ENCODE peak calls at places on chromosomes 5 and 9, in four cellular contexts. M is left colon; W is NCI-H2081; F is CD8-positive, alpha-beta memory T cell. D is an unnamed sample.
A peak's percentile ranks its signal among the peaks of the same experiment; 100 is the strongest.

GRCh38 chr9:127555830-127556820 is 56.0 kb upstream of the STXBP1 start:
- DNase-seq in F (peak; percentile 63), W (no peak), M (peak; percentile 65), D (no peak)

GRCh38 chr5:148469446-148470062 is 85.8 kb downstream of the FBXO38 start:
- DNase-seq in M (no peak), W (no peak), F (no peak), D (peak; percentile 73)

GRCh38 chr5:172305380-172305779 is 21.8 kb upstream of the UBTD2 start:
- DNase-seq in W (no peak), M (no peak), F (no peak), D (no peak)

GRCh38 chr5:164370841-164371240 is 865.4 kb downstream of the MAT2B start:
- DNase-seq in M (no peak), W (no peak), F (no peak), D (no peak)

GRCh38 chr9:131019387-131020239 is 10.6 kb downstream of the LAMC3 start:
- DNase-seq in F (no peak), W (peak; percentile 19), M (no peak), D (no peak)

GRCh38 chr9:93254806-93255519 is 71.0 kb downstream of the WNK2 start:
- DNase-seq in M (peak; percentile 3), W (no peak), F (peak; percentile 25), D (peak; percentile 52)

GRCh38 chr9:5073701-5074100 is 88.6 kb downstream of the JAK2 start:
- DNase-seq in M (no peak), F (no peak), W (no peak), D (no peak)

GRCh38 chr5:6405591-6405990 is 27.2 kb upstream of the MED10 start:
- DNase-seq in W (no peak), M (no peak), F (no peak), D (no peak)

GRCh38 chr5:76221311-76221710 is 138.1 kb downstream of the SV2C start:
- DNase-seq in W (no peak), M (no peak), F (no peak), D (no peak)

GRCh38 chr9:100567856-100568255 is 10.0 kb upstream of the CAVIN4 start:
- DNase-seq in W (no peak), F (no peak), M (no peak), D (no peak)

GRCh38 chr5:96708600-96708999 is 46.4 kb downstream of the CAST start:
- DNase-seq in M (no peak), W (no peak), F (no peak), D (no peak)

GRCh38 chr9:109329274-109330258 is 8.7 kb upstream of the EPB41L4B start:
- DNase-seq in M (peak; percentile 69), F (no peak), W (no peak), D (no peak)

GRCh38 chr9:121897140-121897539 is 196.0 kb downstream of the TTLL11 start:
- DNase-seq in M (no peak), W (no peak), F (no peak), D (no peak)

GRCh38 chr5:169656125-169656990 is 19.3 kb downstream of the DOCK2 start:
- DNase-seq in W (no peak), F (no peak), M (no peak), D (no peak)

GRCh38 chr9:109354190-109354589 is 33.3 kb upstream of the EPB41L4B start:
- DNase-seq in W (no peak), F (no peak), M (no peak), D (no peak)

GRCh38 chr5:23139338-23140171 is 286.4 kb upstream of the CDH12 start:
- DNase-seq in F (no peak), M (no peak), W (peak; percentile 40), D (peak; percentile 9)

GRCh38 chr9:101235105-101235866 is 149.5 kb downstream of the BAAT start:
- DNase-seq in F (no peak), W (peak; percentile 29), M (no peak), D (peak; percentile 33)

GRCh38 chr5:179188636-179189035 is 128.5 kb downstream of the ZNF354C start:
- DNase-seq in W (no peak), M (no peak), F (peak; percentile 19), D (no peak)

GRCh38 chr9:18608371-18608770 is 134.4 kb downstream of the ADAMTSL1 start:
- DNase-seq in M (no peak), F (no peak), W (no peak), D (no peak)

GRCh38 chr9:131278421-131279111 is 2.3 kb upstream of the FAM78A start:
- DNase-seq in F (peak; percentile 58), M (no peak), W (no peak), D (no peak)

GRCh38 chr9:98881836-98882568 is 61.7 kb upstream of the COL15A1 start:
- DNase-seq in M (no peak), W (no peak), F (no peak), D (no peak)

GRCh38 chr5:170468633-170469032 is 35.2 kb upstream of the KCNIP1 start:
- DNase-seq in M (no peak), W (no peak), F (no peak), D (no peak)

GRCh38 chr5:58800861-58801540 is 218.1 kb downstream of the RAB3C start:
- DNase-seq in M (no peak), W (no peak), F (no peak), D (no peak)

GRCh38 chr5:148732692-148733091 is 78.4 kb upstream of the HTR4 start:
- DNase-seq in M (no peak), F (no peak), W (no peak), D (no peak)

GRCh38 chr5:35083150-35083549 is 35.4 kb upstream of the AGXT2 start:
- DNase-seq in M (no peak), W (no peak), F (no peak), D (no peak)

GRCh38 chr9:126984969-126985368 is 70.4 kb downstream of the RALGPS1 start:
- DNase-seq in W (no peak), F (no peak), M (no peak), D (peak; percentile 88)

GRCh38 chr5:1471240-1471853 is 26.1 kb upstream of the SLC6A3 start:
- DNase-seq in W (no peak), F (peak; percentile 39), M (no peak), D (no peak)

GRCh38 chr9:104843644-104844226 is 79.8 kb downstream of the NIPSNAP3B start:
- DNase-seq in F (no peak), W (no peak), M (no peak), D (no peak)

GRCh38 chr9:123525424-123525823 is 169.4 kb downstream of the CRB2 start:
- DNase-seq in M (no peak), W (no peak), F (no peak), D (no peak)

GRCh38 chr5:131541766-131542165 is 93.3 kb downstream of the RAPGEF6 start:
- DNase-seq in M (no peak), F (no peak), W (no peak), D (no peak)

GRCh38 chr9:25678846-25679360 is 659 bp upstream of the TUSC1 start:
- DNase-seq in W (no peak), M (no peak), F (no peak), D (no peak)

GRCh38 chr5:14036514-14036913 is 92.0 kb upstream of the DNAH5 start:
- DNase-seq in M (no peak), W (no peak), F (no peak), D (peak; percentile 9)

GRCh38 chr9:33249983-33250382 is 10.0 kb downstream of the SPINK4 start:
- DNase-seq in F (no peak), M (no peak), W (no peak), D (no peak)

GRCh38 chr9:31272456-31273295 is 1111.8 kb upstream of the ACO1 start:
- DNase-seq in F (no peak), W (no peak), M (no peak), D (no peak)

GRCh38 chr9:92975452-92975770 is 28.1 kb downstream of the FGD3 start:
- DNase-seq in F (no peak), W (no peak), M (no peak), D (no peak)

GRCh38 chr5:92945630-92946097 is 635.4 kb downstream of the NR2F1-AS1 start:
- DNase-seq in F (no peak), W (no peak), M (no peak), D (no peak)

GRCh38 chr9:87855061-87855460 is 27.6 kb upstream of the SPATA31E1 start:
- DNase-seq in W (no peak), M (no peak), F (no peak), D (no peak)

D was measured in cerebellar cortex.